ENCODE peak calls at places on chromosomes 6 and 20, in ten cellular contexts. One of them, this sample, is unnamed.

GRCh38 chr6:20333870-20334269 is 67.8 kb upstream of the E2F3 start:
- DNase-seq in spleen: no peak
- DNase-seq in Peyer's patch: no peak
- DNase-seq in testis: no peak
- DNase-seq in body of pancreas: no peak
- DNase-seq in heart left ventricle: no peak
- DNase-seq in NB4: no peak
- DNase-seq in breast epithelium: no peak
- DNase-seq in HepG2: no peak
- DNase-seq in erythroblast: no peak
- DNase-seq in this sample: no peak

GRCh38 chr6:108594640-108595039 is 33.9 kb downstream of the FOXO3 start:
- DNase-seq in spleen: no peak
- DNase-seq in Peyer's patch: no peak
- DNase-seq in testis: no peak
- DNase-seq in body of pancreas: peak
- DNase-seq in heart left ventricle: peak
- DNase-seq in NB4: no peak
- DNase-seq in breast epithelium: no peak
- DNase-seq in HepG2: no peak
- DNase-seq in erythroblast: peak
- DNase-seq in this sample: no peak

GRCh38 chr20:63116412-63117106 is 99.4 kb downstream of the YTHDF1 start:
- DNase-seq in spleen: peak
- DNase-seq in Peyer's patch: no peak
- DNase-seq in testis: peak
- DNase-seq in body of pancreas: no peak
- DNase-seq in heart left ventricle: peak
- DNase-seq in NB4: peak
- DNase-seq in breast epithelium: no peak
- DNase-seq in HepG2: no peak
- DNase-seq in erythroblast: peak
- DNase-seq in this sample: no peak

GRCh38 chr6:44390158-44390683 is 2.7 kb downstream of the CDC5L start:
- DNase-seq in spleen: no peak
- DNase-seq in Peyer's patch: no peak
- DNase-seq in testis: no peak
- DNase-seq in body of pancreas: no peak
- DNase-seq in heart left ventricle: no peak
- DNase-seq in NB4: no peak
- DNase-seq in breast epithelium: no peak
- DNase-seq in HepG2: no peak
- DNase-seq in erythroblast: peak
- DNase-seq in this sample: no peak

GRCh38 chr6:105474234-105474633 is 71.4 kb upstream of the PREP start:
- DNase-seq in spleen: no peak
- DNase-seq in Peyer's patch: no peak
- DNase-seq in testis: no peak
- DNase-seq in body of pancreas: no peak
- DNase-seq in heart left ventricle: no peak
- DNase-seq in NB4: no peak
- DNase-seq in breast epithelium: peak
- DNase-seq in HepG2: no peak
- DNase-seq in erythroblast: no peak
- DNase-seq in this sample: no peak

GRCh38 chr6:26296556-26296856 is 68.5 kb upstream of the BTN3A2 start:
- DNase-seq in spleen: no peak
- DNase-seq in Peyer's patch: no peak
- DNase-seq in testis: no peak
- DNase-seq in body of pancreas: no peak
- DNase-seq in heart left ventricle: no peak
- DNase-seq in NB4: no peak
- DNase-seq in breast epithelium: no peak
- DNase-seq in HepG2: no peak
- DNase-seq in erythroblast: no peak
- DNase-seq in this sample: no peak

GRCh38 chr6:134272365-134272764 is 45.5 kb downstream of the SGK1 start:
- DNase-seq in spleen: no peak
- DNase-seq in Peyer's patch: no peak
- DNase-seq in testis: no peak
- DNase-seq in body of pancreas: no peak
- DNase-seq in heart left ventricle: no peak
- DNase-seq in NB4: no peak
- DNase-seq in breast epithelium: no peak
- DNase-seq in HepG2: no peak
- DNase-seq in erythroblast: no peak
- DNase-seq in this sample: no peak

GRCh38 chr20:33281550-33282146 is 1.4 kb upstream of the BPIFB1 start:
- DNase-seq in spleen: no peak
- DNase-seq in Peyer's patch: no peak
- DNase-seq in testis: no peak
- DNase-seq in body of pancreas: peak
- DNase-seq in heart left ventricle: no peak
- DNase-seq in NB4: no peak
- DNase-seq in breast epithelium: no peak
- DNase-seq in HepG2: no peak
- DNase-seq in erythroblast: no peak
- DNase-seq in this sample: no peak

GRCh38 chr6:122220254-122220653 is 179.2 kb upstream of the HSF2 start:
- DNase-seq in spleen: no peak
- DNase-seq in Peyer's patch: no peak
- DNase-seq in testis: no peak
- DNase-seq in body of pancreas: no peak
- DNase-seq in heart left ventricle: no peak
- DNase-seq in NB4: no peak
- DNase-seq in breast epithelium: no peak
- DNase-seq in HepG2: no peak
- DNase-seq in erythroblast: no peak
- DNase-seq in this sample: no peak

GRCh38 chr6:105875974-105876640 is 210.0 kb upstream of the PRDM1 start:
- DNase-seq in spleen: no peak
- DNase-seq in Peyer's patch: no peak
- DNase-seq in testis: no peak
- DNase-seq in body of pancreas: no peak
- DNase-seq in heart left ventricle: no peak
- DNase-seq in NB4: no peak
- DNase-seq in breast epithelium: no peak
- DNase-seq in HepG2: no peak
- DNase-seq in erythroblast: no peak
- DNase-seq in this sample: no peak

GRCh38 chr20:2652724-2653510 is 485 bp downstream of the NOP56 start:
- DNase-seq in spleen: peak
- DNase-seq in Peyer's patch: peak
- DNase-seq in testis: peak
- DNase-seq in body of pancreas: no peak
- DNase-seq in heart left ventricle: peak
- DNase-seq in NB4: peak
- DNase-seq in breast epithelium: no peak
- DNase-seq in HepG2: peak
- DNase-seq in erythroblast: peak
- DNase-seq in this sample: no peak

GRCh38 chr20:8018928-8019177 is 708 bp downstream of the TMX4 start:
- DNase-seq in spleen: no peak
- DNase-seq in Peyer's patch: no peak
- DNase-seq in testis: no peak
- DNase-seq in body of pancreas: no peak
- DNase-seq in heart left ventricle: no peak
- DNase-seq in NB4: no peak
- DNase-seq in breast epithelium: no peak
- DNase-seq in HepG2: no peak
- DNase-seq in erythroblast: no peak
- DNase-seq in this sample: peak
- TF ChIP-seq POLR2A in spleen: no peak
- TF ChIP-seq POLR2A in Peyer's patch: no peak
- TF ChIP-seq POLR2A in testis: no peak
- TF ChIP-seq POLR2A in body of pancreas: no peak
- TF ChIP-seq POLR2A in heart left ventricle: no peak
- TF ChIP-seq POLR2A in NB4: no peak
- TF ChIP-seq POLR2A in breast epithelium: no peak
- TF ChIP-seq POLR2A in HepG2: no peak
- TF ChIP-seq POLR2A in erythroblast: no peak
- TF ChIP-seq POLR2A in this sample: no peak

GRCh38 chr20:53606364-53606985 is 12.8 kb upstream of the ZNF217 start:
- DNase-seq in spleen: no peak
- DNase-seq in Peyer's patch: peak
- DNase-seq in testis: peak
- DNase-seq in body of pancreas: peak
- DNase-seq in heart left ventricle: no peak
- DNase-seq in NB4: no peak
- DNase-seq in breast epithelium: no peak
- DNase-seq in HepG2: peak
- DNase-seq in erythroblast: no peak
- DNase-seq in this sample: no peak

GRCh38 chr20:53611449-53611894 is 17.8 kb upstream of the ZNF217 start:
- DNase-seq in spleen: peak
- DNase-seq in Peyer's patch: peak
- DNase-seq in testis: peak
- DNase-seq in body of pancreas: no peak
- DNase-seq in heart left ventricle: peak
- DNase-seq in NB4: peak
- DNase-seq in breast epithelium: no peak
- DNase-seq in HepG2: no peak
- DNase-seq in erythroblast: peak
- DNase-seq in this sample: no peak

GRCh38 chr20:53608456-53609413 is 15.1 kb upstream of the ZNF217 start:
- DNase-seq in spleen: peak
- DNase-seq in Peyer's patch: peak
- DNase-seq in testis: peak
- DNase-seq in body of pancreas: no peak
- DNase-seq in heart left ventricle: no peak
- DNase-seq in NB4: peak
- DNase-seq in breast epithelium: peak
- DNase-seq in HepG2: no peak
- DNase-seq in erythroblast: peak
- DNase-seq in this sample: no peak

GRCh38 chr20:53608071-53608455 is 14.4 kb upstream of the ZNF217 start:
- DNase-seq in spleen: peak
- DNase-seq in Peyer's patch: peak
- DNase-seq in testis: peak
- DNase-seq in body of pancreas: no peak
- DNase-seq in heart left ventricle: no peak
- DNase-seq in NB4: no peak
- DNase-seq in breast epithelium: no peak
- DNase-seq in HepG2: no peak
- DNase-seq in erythroblast: no peak
- DNase-seq in this sample: no peak

GRCh38 chr20:53609501-53610445 is 16.1 kb upstream of the ZNF217 start:
- DNase-seq in spleen: peak
- DNase-seq in Peyer's patch: peak
- DNase-seq in testis: peak
- DNase-seq in body of pancreas: no peak
- DNase-seq in heart left ventricle: peak
- DNase-seq in NB4: peak
- DNase-seq in breast epithelium: peak
- DNase-seq in HepG2: no peak
- DNase-seq in erythroblast: peak
- DNase-seq in this sample: no peak
- TF ChIP-seq POLR2A in spleen: no peak
- TF ChIP-seq POLR2A in Peyer's patch: no peak
- TF ChIP-seq POLR2A in testis: no peak
- TF ChIP-seq POLR2A in body of pancreas: no peak
- TF ChIP-seq POLR2A in heart left ventricle: no peak
- TF ChIP-seq POLR2A in NB4: peak
- TF ChIP-seq POLR2A in breast epithelium: no peak
- TF ChIP-seq POLR2A in HepG2: no peak
- TF ChIP-seq POLR2A in erythroblast: peak
- TF ChIP-seq POLR2A in this sample: no peak

GRCh38 chr20:38421915-38422314 is 13.2 kb downstream of the SNHG17 start:
- DNase-seq in spleen: no peak
- DNase-seq in Peyer's patch: no peak
- DNase-seq in testis: no peak
- DNase-seq in body of pancreas: no peak
- DNase-seq in heart left ventricle: no peak
- DNase-seq in NB4: no peak
- DNase-seq in breast epithelium: no peak
- DNase-seq in HepG2: no peak
- DNase-seq in erythroblast: no peak
- DNase-seq in this sample: no peak

GRCh38 chr20:38423541-38423940 is 11.6 kb downstream of the SNHG17 start:
- DNase-seq in spleen: no peak
- DNase-seq in Peyer's patch: no peak
- DNase-seq in testis: no peak
- DNase-seq in body of pancreas: no peak
- DNase-seq in heart left ventricle: no peak
- DNase-seq in NB4: no peak
- DNase-seq in breast epithelium: no peak
- DNase-seq in HepG2: no peak
- DNase-seq in erythroblast: no peak
- DNase-seq in this sample: no peak

GRCh38 chr20:38426006-38426405 is 9.1 kb downstream of the SNHG17 start:
- DNase-seq in spleen: no peak
- DNase-seq in Peyer's patch: no peak
- DNase-seq in testis: no peak
- DNase-seq in body of pancreas: no peak
- DNase-seq in heart left ventricle: peak
- DNase-seq in NB4: peak
- DNase-seq in breast epithelium: no peak
- DNase-seq in HepG2: peak
- DNase-seq in erythroblast: no peak
- DNase-seq in this sample: peak

GRCh38 chr20:38426498-38426897 is 8.6 kb downstream of the SNHG17 start:
- DNase-seq in spleen: no peak
- DNase-seq in Peyer's patch: no peak
- DNase-seq in testis: no peak
- DNase-seq in body of pancreas: no peak
- DNase-seq in heart left ventricle: no peak
- DNase-seq in NB4: no peak
- DNase-seq in breast epithelium: no peak
- DNase-seq in HepG2: no peak
- DNase-seq in erythroblast: no peak
- DNase-seq in this sample: no peak

DNA sequence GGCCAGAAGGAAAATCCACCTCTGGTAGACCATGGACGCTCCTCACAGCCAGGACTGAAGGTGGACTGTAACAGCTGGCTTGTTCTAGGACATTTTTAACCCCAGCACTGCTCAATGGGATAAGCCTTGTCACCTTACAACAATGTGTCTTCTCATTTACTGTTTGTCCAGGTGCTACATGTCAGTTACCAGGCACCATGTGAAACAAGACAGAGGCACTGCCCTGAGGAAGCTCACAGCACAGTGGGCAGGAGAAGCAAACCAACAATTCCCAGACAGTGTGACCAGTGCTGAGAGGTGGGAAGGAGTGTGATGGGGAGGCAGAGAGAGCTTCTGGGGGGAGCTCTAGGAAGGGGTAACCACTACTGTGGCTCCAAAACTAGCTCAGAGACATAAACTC is 10.7 kb downstream of the SNHG17 start:
- DNase-seq in spleen: no peak
- DNase-seq in Peyer's patch: no peak
- DNase-seq in testis: no peak
- DNase-seq in body of pancreas: no peak
- DNase-seq in heart left ventricle: no peak
- DNase-seq in NB4: no peak
- DNase-seq in breast epithelium: no peak
- DNase-seq in HepG2: no peak
- DNase-seq in erythroblast: no peak
- DNase-seq in this sample: no peak
- TF ChIP-seq POLR2A in spleen: no peak
- TF ChIP-seq POLR2A in Peyer's patch: no peak
- TF ChIP-seq POLR2A in testis: no peak
- TF ChIP-seq POLR2A in body of pancreas: no peak
- TF ChIP-seq POLR2A in heart left ventricle: no peak
- TF ChIP-seq POLR2A in NB4: no peak
- TF ChIP-seq POLR2A in breast epithelium: no peak
- TF ChIP-seq POLR2A in HepG2: peak
- TF ChIP-seq POLR2A in erythroblast: no peak
- TF ChIP-seq POLR2A in this sample: no peak

GRCh38 chr20:17969884-17970409 is 1.1 kb downstream of the MGME1 start:
- DNase-seq in spleen: peak
- DNase-seq in Peyer's patch: peak
- DNase-seq in testis: peak
- DNase-seq in body of pancreas: no peak
- DNase-seq in heart left ventricle: peak
- DNase-seq in NB4: peak
- DNase-seq in breast epithelium: peak
- DNase-seq in HepG2: peak
- DNase-seq in erythroblast: peak
- DNase-seq in this sample: peak
- TF ChIP-seq POLR2A in spleen: peak
- TF ChIP-seq POLR2A in Peyer's patch: peak
- TF ChIP-seq POLR2A in testis: no peak
- TF ChIP-seq POLR2A in body of pancreas: peak
- TF ChIP-seq POLR2A in heart left ventricle: no peak
- TF ChIP-seq POLR2A in NB4: peak
- TF ChIP-seq POLR2A in breast epithelium: no peak
- TF ChIP-seq POLR2A in HepG2: no peak
- TF ChIP-seq POLR2A in erythroblast: no peak
- TF ChIP-seq POLR2A in this sample: peak

This sample was measured in H54.